ENCODE peak calls at places on chromosomes 7 and 10, in nine cellular contexts. X is thoracic aorta, B is breast epithelium, I is ovary, Q is RWPE1, T is PC-3, A is spleen, M is substantia nigra, J is esophagus muscularis mucosa. G is an unnamed sample.

GRCh38 chr7:35818513-35818912 is 17.7 kb downstream of the SEPTIN7 start:
- DNase-seq in X (no peak), B (no peak), I (no peak), Q (no peak), T (no peak), A (no peak), M (no peak), J (no peak), G (no peak)

GRCh38 chr10:126907423-126907970 is 2.3 kb downstream of the DOCK1 start:
- DNase-seq in X (no peak), B (no peak), I (no peak), Q (no peak), T (no peak), A (no peak), M (no peak), J (no peak), G (no peak)

GRCh38 chr10:47057471-47057870 is 146.2 kb downstream of the PTPN20 start:
- DNase-seq in X (no peak), B (no peak), I (no peak), Q (no peak), T (no peak), A (peak), M (no peak), J (no peak), G (no peak)

GRCh38 chr10:4083509-4084003 is 298.5 kb upstream of the KLF6 start:
- DNase-seq in X (no peak), B (no peak), I (peak), Q (no peak), T (no peak), A (no peak), M (no peak), J (no peak), G (peak)

GRCh38 chr10:71293446-71294090 is 25.5 kb upstream of the SLC29A3 start:
- DNase-seq in X (no peak), B (no peak), I (no peak), Q (no peak), T (no peak), A (no peak), M (no peak), J (no peak), G (no peak)

GRCh38 chr7:82740246-82740848 is 296.8 kb upstream of the CACNA2D1 start:
- DNase-seq in X (no peak), B (no peak), I (no peak), Q (peak), T (peak), A (no peak), M (peak), J (no peak), G (peak)

GRCh38 chr7:38215734-38216670 is 38.0 kb downstream of the STARD3NL start:
- DNase-seq in X (peak), B (peak), I (peak), Q (peak), T (peak), A (peak), M (peak), J (peak), G (peak)

GRCh38 chr7:64885520-64886240 is 17.4 kb upstream of the ZNF273 start:
- DNase-seq in X (no peak), B (no peak), I (no peak), Q (no peak), T (no peak), A (no peak), M (no peak), J (peak), G (no peak)

GRCh38 chr7:27605689-27606269 is 56.9 kb downstream of the HIBADH start:
- DNase-seq in X (no peak), B (no peak), I (no peak), Q (peak), T (peak), A (no peak), M (no peak), J (no peak), G (peak)

GRCh38 chr7:24029068-24029467 is 254.9 kb upstream of the NPY start:
- DNase-seq in X (no peak), B (no peak), I (no peak), Q (no peak), T (no peak), A (no peak), M (no peak), J (no peak), G (no peak)

GRCh38 chr10:79593377-79593776 is 17.4 kb upstream of the SFTPA1 start:
- DNase-seq in X (no peak), B (no peak), I (no peak), Q (no peak), T (no peak), A (no peak), M (no peak), J (peak), G (no peak)

DNA sequence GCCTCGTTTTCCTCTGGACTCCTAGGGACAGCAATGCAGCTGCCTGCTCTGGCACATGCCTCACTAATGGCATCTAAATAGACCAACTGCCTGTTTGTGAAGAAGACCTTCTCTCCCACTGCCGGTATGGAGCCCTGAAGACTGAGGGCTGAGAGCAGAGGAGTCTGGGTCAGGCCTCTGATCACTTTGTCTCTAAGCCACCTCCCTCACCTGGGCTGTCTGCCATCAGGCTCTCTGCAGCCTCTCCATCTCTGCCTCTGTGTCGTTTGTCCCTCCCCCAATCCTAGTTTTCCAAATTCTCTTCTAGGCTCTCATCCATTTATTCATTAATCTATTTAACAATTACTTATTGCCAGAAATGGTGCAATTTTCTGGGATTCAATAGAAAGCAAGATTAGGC is 15.2 kb upstream of the SFTPA1 start:
- DNase-seq in X (no peak), B (no peak), I (no peak), Q (no peak), T (no peak), A (no peak), M (no peak), J (no peak), G (no peak)
- H3K27ac ChIP-seq in X (no peak), B (no peak), I (no peak), Q (no peak), T (no peak), A (no peak), M (no peak), J (no peak), G (no peak)

DNA sequence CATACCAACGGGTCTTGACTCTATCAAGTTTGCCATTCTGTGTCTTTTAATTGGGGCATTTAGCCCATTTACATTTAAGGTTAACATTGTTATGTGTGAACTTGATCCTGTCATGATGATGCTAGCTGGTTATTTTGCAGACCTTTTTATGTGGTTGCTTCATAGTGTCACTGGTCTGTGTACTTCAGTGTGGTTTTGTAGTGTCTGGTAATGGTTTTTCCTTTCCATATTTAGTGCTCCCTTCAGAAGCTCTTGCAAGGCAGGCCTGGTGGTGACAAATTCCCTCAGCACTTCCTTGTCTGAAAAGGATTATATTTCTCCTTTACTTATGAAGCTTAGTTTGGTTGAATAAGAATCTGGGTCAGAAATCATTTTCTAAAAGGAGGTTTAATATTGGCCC is 135.1 kb upstream of the LANCL2 start:
- DNase-seq in X (no peak), B (no peak), I (no peak), Q (no peak), T (no peak), A (no peak), M (no peak), J (no peak), G (no peak)
- H3K27ac ChIP-seq in X (no peak), B (no peak), I (no peak), Q (no peak), T (no peak), A (no peak), M (no peak), J (no peak), G (no peak)

DNA sequence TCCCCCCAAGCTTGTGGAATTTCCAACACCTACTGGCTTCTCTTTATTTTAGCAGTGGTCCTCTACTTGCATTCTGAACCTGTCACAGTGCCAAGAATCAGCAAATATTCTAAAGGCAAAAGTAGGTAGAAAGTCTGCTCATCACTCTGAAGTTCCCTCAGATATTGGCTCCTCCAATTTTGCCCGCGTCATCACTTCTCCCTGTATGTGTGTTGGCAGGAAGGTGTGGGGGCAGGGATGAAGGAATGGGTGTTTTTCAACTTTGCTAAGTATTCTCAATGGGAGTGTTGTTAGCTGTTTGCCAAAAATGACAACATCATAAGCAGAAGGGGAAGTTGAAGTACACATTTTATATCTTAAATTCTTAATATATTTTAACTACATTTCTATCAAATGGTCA is 226.2 kb downstream of the POLR1F start:
- DNase-seq in X (no peak), B (no peak), I (no peak), Q (no peak), T (no peak), A (no peak), M (no peak), J (no peak), G (no peak)
- H3K27ac ChIP-seq in X (no peak), B (no peak), I (no peak), Q (no peak), T (no peak), A (no peak), M (no peak), J (no peak), G (no peak)

GRCh38 chr10:132711618-132712051 is 74.3 kb downstream of the NKX6-2 start:
- DNase-seq in X (no peak), B (no peak), I (peak), Q (no peak), T (no peak), A (peak), M (no peak), J (no peak), G (no peak)

GRCh38 chr10:132712291-132712690 is 73.7 kb downstream of the NKX6-2 start:
- DNase-seq in X (no peak), B (no peak), I (peak), Q (no peak), T (no peak), A (peak), M (no peak), J (no peak), G (no peak)

GRCh38 chr10:132714096-132714721 is 71.7 kb downstream of the NKX6-2 start:
- DNase-seq in X (no peak), B (no peak), I (peak), Q (no peak), T (no peak), A (peak), M (peak), J (no peak), G (no peak)

GRCh38 chr10:132713421-132714095 is 72.4 kb downstream of the NKX6-2 start:
- DNase-seq in X (no peak), B (no peak), I (peak), Q (no peak), T (no peak), A (peak), M (no peak), J (no peak), G (no peak)

GRCh38 chr10:132712698-132713232 is 73.2 kb downstream of the NKX6-2 start:
- DNase-seq in X (no peak), B (no peak), I (peak), Q (no peak), T (no peak), A (peak), M (no peak), J (no peak), G (no peak)
- H3K27ac ChIP-seq in X (no peak), B (no peak), I (no peak), Q (no peak), T (no peak), A (no peak), M (peak), J (no peak), G (no peak)

G was measured in endothelial cell of umbilical vein.